ENCODE peak calls at places on chromosome 6, in seven cellular contexts. U, O, S, L, R, P and W are unnamed samples.

GRCh38 chr6:104227502-104227901 is 632.2 kb downstream of the HACE1 start:
- DNase-seq in S (no peak), P (no peak), L (no peak), R (no peak), U (no peak), O (no peak), W (no peak)

GRCh38 chr6:2737885-2738284 is 12.8 kb downstream of the MYLK4 start:
- DNase-seq in S (no peak), U (no peak), O (no peak), R (no peak), P (no peak), L (no peak), W (no peak)

GRCh38 chr6:36539814-36540568 is 7.3 kb downstream of the STK38 start:
- DNase-seq in R (no peak), S (no peak), U (no peak), O (no peak), L (no peak), P (no peak), W (no peak)

GRCh38 chr6:150224820-150225219 is 82.0 kb downstream of the PPP1R14C start:
- DNase-seq in L (no peak), S (no peak), O (no peak), R (no peak), U (no peak), P (no peak), W (no peak)

GRCh38 chr6:7939186-7939863 is 28.7 kb upstream of the TXNDC5 start:
- DNase-seq in L (no peak), U (no peak), R (no peak), P (no peak), O (no peak), S (no peak), W (no peak)

GRCh38 chr6:50921968-50922367 is 103.3 kb downstream of the TFAP2B start:
- DNase-seq in U (no peak), L (no peak), O (no peak), S (no peak), P (no peak), R (no peak), W (no peak)

GRCh38 chr6:168343239-168344167 is 23.9 kb upstream of the DACT2 start:
- DNase-seq in R (no peak), S (no peak), P (no peak), O (no peak), L (no peak), U (no peak), W (no peak)

GRCh38 chr6:33144373-33144772 is 47.9 kb downstream of the COL11A2 start:
- DNase-seq in S (no peak), O (no peak), L (no peak), U (no peak), R (no peak), P (no peak), W (no peak)

GRCh38 chr6:37757381-37757780 is 59.7 kb upstream of the MDGA1 start:
- DNase-seq in O (no peak), L (no peak), R (no peak), S (no peak), U (no peak), P (no peak), W (no peak)

GRCh38 chr6:52244400-52244799 is at the start of gene IL17F:
- DNase-seq in R (no peak), U (no peak), L (no peak), S (no peak), O (no peak), P (no peak), W (no peak)

GRCh38 chr6:9360881-9361280 is 925.5 kb upstream of the SLC35B3 start:
- DNase-seq in P (no peak), L (no peak), S (no peak), R (no peak), U (no peak), O (no peak), W (no peak)

GRCh38 chr6:142867355-142867801 is 77.6 kb downstream of the HIVEP2 start:
- DNase-seq in L (no peak), S (no peak), P (no peak), R (no peak), O (no peak), U (no peak), W (no peak)

GRCh38 chr6:48564036-48564820 is 453.2 kb upstream of the PTCHD4 start:
- DNase-seq in U (no peak), O (no peak), L (no peak), S (no peak), P (no peak), R (no peak), W (no peak)

GRCh38 chr6:51814418-51814817 is 273.0 kb downstream of the PKHD1 start:
- DNase-seq in L (peak), U (no peak), R (no peak), O (no peak), S (no peak), P (no peak), W (peak)

GRCh38 chr6:86030875-86031274 is 388.2 kb upstream of the SYNCRIP start:
- DNase-seq in L (no peak), P (no peak), O (peak), R (no peak), U (no peak), S (no peak), W (no peak)

GRCh38 chr6:31037692-31038091 is 27.4 kb downstream of the MUC22 start:
- DNase-seq in O (no peak), L (no peak), U (no peak), R (no peak), P (no peak), S (no peak), W (no peak)

GRCh38 chr6:155085582-155086253 is 90.6 kb downstream of the TIAM2 start:
- DNase-seq in O (peak), P (no peak), L (no peak), R (no peak), S (no peak), U (peak), W (no peak)

GRCh38 chr6:134984821-134985220 is 34.9 kb upstream of the ALDH8A1 start:
- DNase-seq in U (no peak), S (no peak), R (no peak), O (no peak), P (no peak), L (no peak), W (no peak)

GRCh38 chr6:73058736-73059135 is 166.6 kb downstream of the KHDC1L start:
- DNase-seq in S (no peak), R (no peak), U (no peak), O (no peak), P (no peak), L (no peak), W (no peak)

GRCh38 chr6:166554316-166554715 is 32.2 kb downstream of the RAMACL start:
- DNase-seq in L (no peak), R (no peak), P (no peak), U (no peak), S (no peak), O (no peak), W (no peak)

GRCh38 chr6:107832146-107833056 is 8.3 kb upstream of the SCML4 start:
- DNase-seq in L (no peak), R (no peak), U (no peak), P (no peak), O (no peak), S (no peak), W (no peak)

GRCh38 chr6:138570716-138571020 is 71.4 kb upstream of the NHSL1 start:
- DNase-seq in O (peak), S (no peak), P (no peak), L (no peak), U (no peak), R (no peak), W (no peak)
- TF ChIP-seq JUND in O (no peak), S (no peak), P (no peak), L (no peak), U (no peak), R (no peak), W (no peak)

GRCh38 chr6:113291751-113292445 is 565.2 kb upstream of the MARCKS start:
- DNase-seq in R (no peak), L (no peak), S (no peak), U (no peak), O (no peak), P (no peak), W (no peak)
- TF ChIP-seq JUND in R (no peak), L (no peak), S (no peak), U (no peak), O (no peak), P (no peak), W (no peak)

DNA sequence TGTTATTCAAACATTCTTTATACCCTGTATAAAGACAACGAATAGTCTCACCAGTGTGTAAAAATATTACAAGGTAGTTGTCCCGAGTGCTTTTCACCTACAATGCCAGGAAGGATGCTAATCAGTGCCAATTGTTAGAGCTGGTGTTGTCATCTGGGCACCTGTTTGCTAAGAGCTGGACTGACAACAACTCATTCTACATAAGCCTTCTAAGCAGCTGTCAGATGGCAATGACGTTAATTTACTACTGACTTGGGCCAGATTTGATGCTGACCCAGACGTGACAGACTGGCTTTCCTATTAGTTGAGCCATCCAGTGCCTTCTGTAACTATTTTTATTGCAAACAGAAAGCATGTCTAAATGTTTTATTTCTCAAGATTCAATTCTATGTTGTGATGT is 355.2 kb downstream of the ADGRB3 start:
- DNase-seq in P (no peak), S (no peak), O (no peak), R (no peak), U (no peak), L (no peak), W (no peak)
- TF ChIP-seq JUND in P (no peak), S (no peak), O (no peak), R (no peak), U (no peak), L (no peak), W (no peak)

GRCh38 chr6:11773013-11773412 is 5.6 kb downstream of the ADTRP start:
- DNase-seq in S (no peak), O (no peak), U (no peak), R (no peak), L (no peak), P (no peak), W (no peak)
- TF ChIP-seq JUND in S (no peak), O (no peak), U (no peak), R (no peak), L (no peak), P (no peak), W (no peak)

GRCh38 chr6:4322846-4323309 is 187.5 kb upstream of the ECI2 start:
- DNase-seq in P (no peak), O (no peak), R (no peak), L (no peak), S (no peak), U (no peak), W (no peak)

GRCh38 chr6:4319992-4320683 is 184.8 kb upstream of the ECI2 start:
- DNase-seq in U (no peak), L (no peak), S (no peak), O (no peak), R (no peak), P (no peak), W (peak)

GRCh38 chr6:4323322-4323721 is 187.9 kb upstream of the ECI2 start:
- DNase-seq in R (no peak), U (no peak), O (no peak), P (no peak), S (no peak), L (no peak), W (no peak)

GRCh38 chr6:4322134-4322845 is 186.9 kb upstream of the ECI2 start:
- DNase-seq in R (no peak), O (no peak), L (no peak), S (no peak), U (no peak), P (no peak), W (no peak)

DNA sequence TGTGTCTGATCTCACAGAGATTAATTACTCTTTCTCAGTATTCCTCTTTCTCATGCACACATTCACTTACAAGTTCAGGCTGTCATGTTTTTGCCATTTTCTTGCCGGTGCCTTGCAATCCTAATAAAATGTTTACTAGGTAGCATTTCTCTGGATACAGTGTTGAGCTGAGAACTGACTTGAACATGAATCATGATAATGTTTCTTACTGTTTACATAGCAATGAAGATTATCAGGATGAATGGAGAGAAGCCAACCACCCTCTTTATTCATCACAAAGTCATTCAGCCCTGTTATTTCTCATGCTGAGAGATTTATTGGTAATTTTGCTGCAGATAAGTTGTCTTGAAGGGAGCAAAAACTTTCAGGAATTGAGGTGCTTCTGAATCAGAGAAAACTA is 185.5 kb upstream of the ECI2 start:
- DNase-seq in O (no peak), P (no peak), U (no peak), L (no peak), S (no peak), R (no peak), W (no peak)
- TF ChIP-seq JUND in O (no peak), P (no peak), U (no peak), L (no peak), S (no peak), R (peak), W (no peak)

GRCh38 chr6:54361188-54361587 is 52.9 kb downstream of the TINAG start:
- DNase-seq in S (no peak), P (no peak), U (no peak), O (no peak), R (no peak), L (no peak), W (no peak)
- TF ChIP-seq JUND in S (no peak), P (no peak), U (no peak), O (no peak), R (no peak), L (no peak), W (no peak)

GRCh38 chr6:20084411-20084810 is 127.9 kb downstream of the MBOAT1 start:
- DNase-seq in O (no peak), L (no peak), P (no peak), S (no peak), R (no peak), U (no peak), W (no peak)

GRCh38 chr6:20086992-20087391 is 125.3 kb downstream of the MBOAT1 start:
- DNase-seq in L (no peak), S (no peak), U (no peak), O (no peak), P (no peak), R (no peak), W (no peak)

GRCh38 chr6:20085817-20086216 is 126.5 kb downstream of the MBOAT1 start:
- DNase-seq in U (no peak), L (no peak), P (no peak), S (no peak), O (no peak), R (no peak), W (no peak)
- TF ChIP-seq JUND in U (no peak), L (no peak), P (no peak), S (no peak), O (no peak), R (no peak), W (no peak)

GRCh38 chr6:16167219-16167618 is 38.3 kb downstream of the MYLIP start:
- DNase-seq in R (no peak), U (no peak), L (no peak), S (no peak), O (no peak), P (no peak), W (no peak)

GRCh38 chr6:16168858-16169257 is 40.0 kb downstream of the MYLIP start:
- DNase-seq in U (peak), R (no peak), O (peak), S (peak), P (no peak), L (no peak), W (no peak)

GRCh38 chr6:16165641-16166040 is 36.8 kb downstream of the MYLIP start:
- DNase-seq in R (no peak), O (no peak), L (no peak), S (no peak), P (no peak), U (no peak), W (no peak)

GRCh38 chr6:16163535-16164300 is 34.8 kb downstream of the MYLIP start:
- DNase-seq in L (no peak), U (no peak), R (no peak), O (no peak), P (no peak), S (no peak), W (no peak)

DNA sequence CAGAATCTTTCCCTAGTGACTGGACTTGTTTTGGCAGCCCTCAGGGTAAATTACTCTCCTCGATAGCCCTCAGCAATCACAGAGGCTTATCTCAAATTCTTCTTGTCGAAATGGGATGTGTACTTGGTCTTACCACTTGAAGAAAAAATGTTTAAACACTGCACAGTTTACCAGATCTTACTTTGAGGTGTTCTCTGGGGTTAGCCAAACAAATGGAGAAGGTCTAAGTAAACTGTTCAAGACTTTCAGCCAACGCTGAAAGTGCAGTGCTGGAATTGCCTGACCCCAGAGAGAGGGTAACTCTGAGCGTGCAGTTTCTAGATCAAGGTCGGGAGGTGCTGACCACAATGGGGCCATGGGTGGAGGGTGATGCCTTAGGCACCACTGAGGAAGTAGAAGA is 39.2 kb downstream of the MYLIP start:
- DNase-seq in R (no peak), P (no peak), U (no peak), O (no peak), S (no peak), L (no peak), W (no peak)
- TF ChIP-seq JUND in R (no peak), P (no peak), U (no peak), O (no peak), S (no peak), L (no peak), W (no peak)

DNA sequence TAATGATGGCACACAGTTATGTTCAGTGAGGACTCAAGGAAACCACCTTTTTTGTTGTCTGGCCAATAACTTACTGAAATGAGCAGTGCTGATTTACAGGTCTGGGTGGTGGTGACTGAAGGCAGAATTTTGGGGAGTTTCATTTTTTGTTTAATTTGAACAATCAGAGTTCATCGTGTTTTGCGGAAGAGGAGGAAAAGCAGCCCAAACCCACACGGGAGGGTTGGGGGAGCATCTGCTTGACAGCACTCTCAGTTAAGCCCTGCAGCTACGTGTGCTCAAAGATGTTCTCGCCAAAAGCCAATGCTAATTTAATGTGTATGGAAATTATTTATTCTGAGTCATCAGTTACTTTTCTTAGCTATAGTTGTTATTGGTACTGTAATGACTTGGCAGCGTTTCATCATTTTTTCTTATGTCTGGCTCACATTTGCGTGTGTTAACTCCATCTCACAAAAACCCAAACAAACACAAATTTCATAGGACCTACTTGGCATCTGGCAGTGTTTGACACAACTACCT is 89.2 kb downstream of the UST start:
- DNase-seq in R (no peak), L (no peak), O (no peak), S (no peak), U (no peak), P (no peak), W (no peak)
- TF ChIP-seq JUND in R (no peak), L (no peak), O (no peak), S (no peak), U (no peak), P (no peak), W (no peak)